ENCODE peak calls at places on chromosome 1, in nine cellular contexts. R, U, E, V, L, O, G, C and J are unnamed samples.

GRCh38 chr1:30756545-30757195 is 904 bp downstream of the LAPTM5 start:
- DNase-seq in R (peak; percentile 95), U (peak; percentile 70), E (no peak), V (peak; percentile 81), L (peak; percentile 50), O (peak; percentile 93), G (no peak), C (peak; percentile 61), J (peak; percentile 99)

GRCh38 chr1:48526045-48526714 is 54.2 kb upstream of the SPATA6 start:
- DNase-seq in R (peak; percentile 3), U (no peak), E (no peak), V (no peak), L (no peak), O (peak; percentile 3), G (no peak), C (no peak), J (no peak)

GRCh38 chr1:111603979-111604378 is 15.6 kb upstream of the RAP1A start:
- DNase-seq in R (no peak), U (peak; percentile 59), E (no peak), V (no peak), L (no peak), O (no peak), G (no peak), C (no peak), J (no peak)

GRCh38 chr1:15836772-15837669 is 10.5 kb upstream of the SPEN start:
- DNase-seq in R (no peak), U (peak; percentile 18), E (peak; percentile 76), V (peak; percentile 88), L (no peak), O (no peak), G (no peak), C (no peak), J (peak; percentile 64)

GRCh38 chr1:39917825-39918224 is 16.1 kb upstream of the MYCL start:
- DNase-seq in R (no peak), U (no peak), E (no peak), V (no peak), L (no peak), O (no peak), G (no peak), C (no peak), J (no peak)

GRCh38 chr1:224542783-224543440 is 73.2 kb upstream of the CNIH3 start:
- DNase-seq in R (peak; percentile 99), U (no peak), E (no peak), V (no peak), L (peak; percentile 19), O (peak; percentile 99), G (peak; percentile 24), C (peak; percentile 99), J (peak; percentile 8)

GRCh38 chr1:21876267-21876666 is 60.8 kb downstream of the HSPG2 start:
- DNase-seq in R (no peak), U (no peak), E (peak; percentile 66), V (no peak), L (no peak), O (no peak), G (no peak), C (no peak), J (no peak)

GRCh38 chr1:85563139-85563538 is 17.4 kb upstream of the CCN1 start:
- DNase-seq in R (peak; percentile 58), U (no peak), E (no peak), V (no peak), L (no peak), O (peak; percentile 36), G (no peak), C (no peak), J (no peak)

GRCh38 chr1:182087304-182087703 is 25.8 kb upstream of the ZNF648 start:
- DNase-seq in R (no peak), U (no peak), E (no peak), V (no peak), L (no peak), O (no peak), G (no peak), C (no peak), J (no peak)

GRCh38 chr1:97904528-97904927 is 16.3 kb downstream of the DPYD start:
- DNase-seq in R (peak; percentile 62), U (no peak), E (no peak), V (no peak), L (no peak), O (peak; percentile 46), G (no peak), C (no peak), J (peak; percentile 68)

GRCh38 chr1:201447911-201448871 is 20.8 kb downstream of the PHLDA3 start:
- DNase-seq in R (peak; percentile 72), U (peak; percentile 41), E (peak; percentile 88), V (peak; percentile 27), L (peak; percentile 93), O (peak; percentile 71), G (peak; percentile 91), C (peak; percentile 72), J (no peak)

GRCh38 chr1:184745110-184745509 is 9.5 kb downstream of the EDEM3 start:
- DNase-seq in R (no peak), U (no peak), E (no peak), V (no peak), L (no peak), O (no peak), G (no peak), C (no peak), J (no peak)

GRCh38 chr1:172003766-172004530 is 162.7 kb downstream of the DNM3 start:
- DNase-seq in R (peak; percentile 15), U (no peak), E (no peak), V (no peak), L (no peak), O (peak; percentile 36), G (no peak), C (peak; percentile 7), J (peak; percentile 9)

GRCh38 chr1:90501281-90501680 is 215.8 kb downstream of the BARHL2 start:
- DNase-seq in R (no peak), U (no peak), E (no peak), V (no peak), L (no peak), O (no peak), G (no peak), C (no peak), J (no peak)

GRCh38 chr1:175555266-175555665 is 188.1 kb downstream of the TNR start:
- DNase-seq in R (peak; percentile 65), U (no peak), E (no peak), V (no peak), L (no peak), O (no peak), G (no peak), C (peak; percentile 34), J (no peak)

GRCh38 chr1:27527223-27527856 is 37.4 kb upstream of the WASF2 start:
- DNase-seq in R (peak; percentile 94), U (peak; percentile 25), E (peak; percentile 79), V (no peak), L (peak; percentile 84), O (peak; percentile 33), G (peak; percentile 87), C (no peak), J (no peak)